ENCODE peak calls at places on chromosomes 12 and 14, in eight cellular contexts. E, W, F, R, X, K, C and Y are unnamed samples.

GRCh38 chr14:62626416-62626815 is 418.8 kb downstream of the KCNH5 start:
- DNase-seq in C (no peak), E (no peak), R (no peak), W (no peak), X (no peak), K (no peak), F (no peak), Y (no peak)

GRCh38 chr14:74596747-74597456 is 15.1 kb downstream of the LTBP2 start:
- DNase-seq in E (no peak), X (no peak), W (no peak), K (no peak), R (no peak), F (no peak), C (no peak), Y (no peak)

GRCh38 chr14:98182385-98183055 is 1089.5 kb downstream of the BCL11B start:
- DNase-seq in W (no peak), R (no peak), K (no peak), C (no peak), E (no peak), X (no peak), F (no peak), Y (no peak)

GRCh38 chr12:68924546-68924945 is 8.4 kb downstream of the CPM start:
- DNase-seq in K (no peak), C (no peak), E (no peak), X (no peak), W (no peak), F (no peak), R (no peak), Y (no peak)

GRCh38 chr14:67137744-67138371 is 51.4 kb upstream of the GARIN2 start:
- DNase-seq in K (no peak), E (peak), W (no peak), X (no peak), R (no peak), C (no peak), F (no peak), Y (no peak)

GRCh38 chr14:54681819-54682261 is 114.9 kb downstream of the SAMD4A start:
- DNase-seq in C (no peak), X (no peak), K (no peak), E (no peak), W (no peak), F (no peak), R (no peak), Y (peak)

GRCh38 chr14:102574840-102575478 is 17.5 kb upstream of the RCOR1 start:
- DNase-seq in R (no peak), W (no peak), K (no peak), C (no peak), F (no peak), E (peak), X (no peak), Y (no peak)

GRCh38 chr12:124764870-124765570 is 98.6 kb downstream of the SCARB1 start:
- DNase-seq in W (no peak), K (peak), E (no peak), R (no peak), F (no peak), C (no peak), X (no peak), Y (no peak)

GRCh38 chr12:13173537-13173936 is 23.0 kb upstream of the EMP1 start:
- DNase-seq in X (no peak), K (peak), W (no peak), F (no peak), R (no peak), C (no peak), E (no peak), Y (no peak)

GRCh38 chr12:6575648-6576047 is 7.6 kb upstream of the NOP2 start:
- DNase-seq in F (no peak), K (no peak), C (no peak), X (no peak), R (no peak), E (no peak), W (no peak), Y (no peak)

GRCh38 chr12:32501835-32502333 is 102.5 kb downstream of the FGD4 start:
- DNase-seq in K (no peak), R (peak), F (no peak), W (no peak), C (no peak), X (peak), E (peak), Y (no peak)

GRCh38 chr14:65838565-65838964 is 426.0 kb downstream of the FUT8 start:
- DNase-seq in F (no peak), E (no peak), W (no peak), R (no peak), X (no peak), K (no peak), C (no peak), Y (no peak)

GRCh38 chr14:102655154-102655553 is 62.7 kb downstream of the RCOR1 start:
- DNase-seq in F (no peak), R (no peak), W (no peak), C (no peak), K (no peak), E (peak), X (no peak), Y (peak)

GRCh38 chr14:101412741-101413140 is 148.6 kb upstream of the DIO3 start:
- DNase-seq in C (no peak), F (no peak), X (no peak), R (no peak), K (no peak), W (no peak), E (no peak), Y (no peak)

GRCh38 chr12:10354502-10354901 is 35.3 kb downstream of the KLRK1 start:
- DNase-seq in F (no peak), C (no peak), E (no peak), X (no peak), K (no peak), R (no peak), W (no peak), Y (no peak)

GRCh38 chr14:25113394-25113793 is 63.4 kb upstream of the STXBP6 start:
- DNase-seq in R (no peak), F (no peak), W (no peak), X (no peak), C (no peak), K (no peak), E (no peak), Y (no peak)

GRCh38 chr12:98656289-98657101 is 11.4 kb downstream of the APAF1 start:
- DNase-seq in W (no peak), K (no peak), E (no peak), F (no peak), R (no peak), C (no peak), X (no peak), Y (no peak)